ENCODE peak calls at places on chromosomes 7 and 10, in six cellular contexts. One of them, this sample, is unnamed.

GRCh38 chr10:46544989-46545791 is 11.3 kb downstream of the GPRIN2 start:
- DNase-seq in fibroblast of lung: no peak
- DNase-seq in osteocyte: peak
- DNase-seq in body of pancreas: no peak
- DNase-seq in IMR-90: no peak
- DNase-seq in bronchial epithelial cell: peak
- DNase-seq in this sample: peak

GRCh38 chr7:134477954-134478353 is 19.1 kb upstream of the AKR1B1 start:
- DNase-seq in fibroblast of lung: peak
- DNase-seq in osteocyte: no peak
- DNase-seq in body of pancreas: no peak
- DNase-seq in IMR-90: peak
- DNase-seq in bronchial epithelial cell: peak
- DNase-seq in this sample: no peak

GRCh38 chr7:137592232-137592896 is 248.8 kb upstream of the PTN start:
- DNase-seq in fibroblast of lung: peak
- DNase-seq in osteocyte: peak
- DNase-seq in body of pancreas: peak
- DNase-seq in IMR-90: peak
- DNase-seq in bronchial epithelial cell: peak
- DNase-seq in this sample: no peak

GRCh38 chr10:129951251-129951808 is 12.7 kb downstream of the EBF3 start:
- DNase-seq in fibroblast of lung: no peak
- DNase-seq in osteocyte: no peak
- DNase-seq in body of pancreas: no peak
- DNase-seq in IMR-90: no peak
- DNase-seq in bronchial epithelial cell: no peak
- DNase-seq in this sample: no peak

GRCh38 chr10:102024799-102025198 is 31.2 kb downstream of the ARMH3 start:
- DNase-seq in fibroblast of lung: no peak
- DNase-seq in osteocyte: no peak
- DNase-seq in body of pancreas: no peak
- DNase-seq in IMR-90: no peak
- DNase-seq in bronchial epithelial cell: no peak
- DNase-seq in this sample: no peak

GRCh38 chr10:96138102-96138501 is 8.0 kb downstream of the ZNF518A start:
- DNase-seq in fibroblast of lung: no peak
- DNase-seq in osteocyte: no peak
- DNase-seq in body of pancreas: no peak
- DNase-seq in IMR-90: no peak
- DNase-seq in bronchial epithelial cell: no peak
- DNase-seq in this sample: no peak

GRCh38 chr10:31134303-31134928 is 102.8 kb upstream of the ZNF438 start:
- DNase-seq in fibroblast of lung: peak
- DNase-seq in osteocyte: no peak
- DNase-seq in body of pancreas: peak
- DNase-seq in IMR-90: peak
- DNase-seq in bronchial epithelial cell: peak
- DNase-seq in this sample: peak

GRCh38 chr7:2012044-2012900 is 220.5 kb downstream of the MAD1L1 start:
- DNase-seq in fibroblast of lung: no peak
- DNase-seq in osteocyte: no peak
- DNase-seq in body of pancreas: peak
- DNase-seq in IMR-90: no peak
- DNase-seq in bronchial epithelial cell: no peak
- DNase-seq in this sample: no peak

GRCh38 chr7:146096994-146097393 is 19.6 kb upstream of the CNTNAP2 start:
- DNase-seq in fibroblast of lung: no peak
- DNase-seq in osteocyte: no peak
- DNase-seq in body of pancreas: no peak
- DNase-seq in IMR-90: no peak
- DNase-seq in bronchial epithelial cell: no peak
- DNase-seq in this sample: no peak

GRCh38 chr10:87960230-87960629 is 96.8 kb downstream of the PTEN start:
- DNase-seq in fibroblast of lung: peak
- DNase-seq in osteocyte: no peak
- DNase-seq in body of pancreas: no peak
- DNase-seq in IMR-90: peak
- DNase-seq in bronchial epithelial cell: peak
- DNase-seq in this sample: no peak

GRCh38 chr7:35797311-35797710 is 3.5 kb upstream of the SEPTIN7 start:
- DNase-seq in fibroblast of lung: no peak
- DNase-seq in osteocyte: no peak
- DNase-seq in body of pancreas: no peak
- DNase-seq in IMR-90: no peak
- DNase-seq in bronchial epithelial cell: no peak
- DNase-seq in this sample: no peak

GRCh38 chr7:80809545-80809944 is 109.3 kb downstream of the SEMA3C start:
- DNase-seq in fibroblast of lung: no peak
- DNase-seq in osteocyte: no peak
- DNase-seq in body of pancreas: no peak
- DNase-seq in IMR-90: no peak
- DNase-seq in bronchial epithelial cell: no peak
- DNase-seq in this sample: no peak

GRCh38 chr7:111094387-111094786 is 3.5 kb downstream of the LRRN3 start:
- DNase-seq in fibroblast of lung: no peak
- DNase-seq in osteocyte: no peak
- DNase-seq in body of pancreas: no peak
- DNase-seq in IMR-90: no peak
- DNase-seq in bronchial epithelial cell: no peak
- DNase-seq in this sample: no peak

GRCh38 chr7:141954334-141954733 is 7.6 kb upstream of the CLEC5A start:
- DNase-seq in fibroblast of lung: no peak
- DNase-seq in osteocyte: no peak
- DNase-seq in body of pancreas: no peak
- DNase-seq in IMR-90: no peak
- DNase-seq in bronchial epithelial cell: no peak
- DNase-seq in this sample: no peak

GRCh38 chr7:13067036-13067435 is 379.6 kb downstream of the ARL4A start:
- DNase-seq in fibroblast of lung: no peak
- DNase-seq in osteocyte: no peak
- DNase-seq in body of pancreas: no peak
- DNase-seq in IMR-90: no peak
- DNase-seq in bronchial epithelial cell: no peak
- DNase-seq in this sample: no peak

GRCh38 chr7:2371329-2371728 is 16.7 kb downstream of the EIF3B start:
- DNase-seq in fibroblast of lung: no peak
- DNase-seq in osteocyte: no peak
- DNase-seq in body of pancreas: no peak
- DNase-seq in IMR-90: no peak
- DNase-seq in bronchial epithelial cell: no peak
- DNase-seq in this sample: no peak

GRCh38 chr10:57960406-57960805 is 307.3 kb downstream of the IPMK start:
- DNase-seq in fibroblast of lung: no peak
- DNase-seq in osteocyte: no peak
- DNase-seq in body of pancreas: no peak
- DNase-seq in IMR-90: no peak
- DNase-seq in bronchial epithelial cell: no peak
- DNase-seq in this sample: no peak

GRCh38 chr7:112207106-112207592 is 654 bp downstream of the ZNF277 start:
- DNase-seq in fibroblast of lung: no peak
- DNase-seq in osteocyte: no peak
- DNase-seq in body of pancreas: no peak
- DNase-seq in IMR-90: no peak
- DNase-seq in bronchial epithelial cell: no peak
- DNase-seq in this sample: no peak

GRCh38 chr7:112206238-112207105 is at the start of the genes DOCK4 and ZNF277:
- DNase-seq in fibroblast of lung: peak
- DNase-seq in osteocyte: peak
- DNase-seq in body of pancreas: peak
- DNase-seq in IMR-90: peak
- DNase-seq in bronchial epithelial cell: peak
- DNase-seq in this sample: peak

GRCh38 chr7:112204072-112204775 is 2.0 kb downstream of the DOCK4 start:
- DNase-seq in fibroblast of lung: no peak
- DNase-seq in osteocyte: no peak
- DNase-seq in body of pancreas: no peak
- DNase-seq in IMR-90: no peak
- DNase-seq in bronchial epithelial cell: no peak
- DNase-seq in this sample: no peak

GRCh38 chr7:112204776-112205347 is 1.3 kb downstream of the DOCK4 start:
- DNase-seq in fibroblast of lung: peak
- DNase-seq in osteocyte: no peak
- DNase-seq in body of pancreas: no peak
- DNase-seq in IMR-90: no peak
- DNase-seq in bronchial epithelial cell: no peak
- DNase-seq in this sample: no peak

GRCh38 chr7:112205348-112206237 is 606 bp downstream of the DOCK4 start:
- DNase-seq in fibroblast of lung: peak
- DNase-seq in osteocyte: peak
- DNase-seq in body of pancreas: peak
- DNase-seq in IMR-90: peak
- DNase-seq in bronchial epithelial cell: peak
- DNase-seq in this sample: peak
- TF ChIP-seq CTCF in fibroblast of lung: no peak
- TF ChIP-seq CTCF in osteocyte: no peak
- TF ChIP-seq CTCF in body of pancreas: no peak
- TF ChIP-seq CTCF in IMR-90: peak
- TF ChIP-seq CTCF in bronchial epithelial cell: no peak
- TF ChIP-seq CTCF in this sample: no peak

DNA sequence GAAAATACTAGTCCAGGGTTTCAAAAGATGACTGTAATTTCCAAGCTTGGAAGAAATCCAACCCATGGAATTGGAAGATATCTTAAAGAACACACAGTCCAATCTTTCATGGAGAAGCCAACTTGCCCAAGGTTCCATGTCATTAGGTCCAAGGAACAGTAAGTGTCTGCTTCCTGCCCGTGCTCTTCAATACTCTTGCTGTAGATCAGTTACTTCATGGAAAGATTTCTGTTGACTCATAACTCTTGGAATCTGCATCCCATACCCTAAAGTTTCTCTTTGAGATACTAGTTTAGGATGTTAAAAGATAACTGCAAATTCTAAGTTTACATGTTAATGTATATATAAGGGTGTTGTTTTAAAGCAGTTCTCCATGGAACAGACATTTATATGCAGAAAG is 127.9 kb upstream of the SLC13A1 start:
- DNase-seq in fibroblast of lung: no peak
- DNase-seq in osteocyte: no peak
- DNase-seq in body of pancreas: no peak
- DNase-seq in IMR-90: no peak
- DNase-seq in bronchial epithelial cell: no peak
- DNase-seq in this sample: no peak
- TF ChIP-seq CTCF in fibroblast of lung: no peak
- TF ChIP-seq CTCF in osteocyte: no peak
- TF ChIP-seq CTCF in body of pancreas: no peak
- TF ChIP-seq CTCF in IMR-90: no peak
- TF ChIP-seq CTCF in bronchial epithelial cell: no peak
- TF ChIP-seq CTCF in this sample: no peak

DNA sequence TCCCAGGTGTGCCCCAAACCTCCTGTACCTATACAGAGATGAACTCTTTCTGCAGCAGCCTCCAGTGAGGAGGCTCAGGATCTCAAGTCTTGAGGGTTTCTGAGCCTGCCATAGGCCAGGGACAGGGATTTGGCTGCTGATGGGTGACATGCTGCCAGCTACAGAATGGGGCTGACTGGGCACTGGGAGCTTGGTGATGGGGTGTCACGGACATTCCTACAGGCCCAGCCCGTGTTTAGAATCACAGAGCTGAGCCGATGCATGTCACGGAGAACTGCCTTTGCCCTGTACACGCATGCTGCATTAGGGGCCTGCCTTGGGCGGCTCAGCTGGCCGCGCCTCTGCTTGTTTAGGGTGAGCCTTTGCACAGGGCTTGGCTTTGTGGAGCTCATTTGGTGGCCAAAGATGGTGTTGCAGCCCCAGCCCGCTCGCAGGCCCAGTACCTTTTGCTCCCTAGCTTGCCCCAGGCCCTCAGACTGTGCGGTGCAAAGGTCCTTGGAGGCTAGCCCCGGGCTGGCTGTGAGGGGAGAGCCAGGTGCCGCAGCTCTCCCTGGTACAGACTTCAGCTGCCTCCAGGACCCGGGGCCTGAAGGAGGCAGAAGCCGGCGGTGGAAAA is 108.4 kb upstream of the BTBD16 start:
- DNase-seq in fibroblast of lung: peak
- DNase-seq in osteocyte: no peak
- DNase-seq in body of pancreas: no peak
- DNase-seq in IMR-90: no peak
- DNase-seq in bronchial epithelial cell: no peak
- DNase-seq in this sample: no peak
- TF ChIP-seq CTCF in fibroblast of lung: peak
- TF ChIP-seq CTCF in osteocyte: peak
- TF ChIP-seq CTCF in body of pancreas: no peak
- TF ChIP-seq CTCF in IMR-90: no peak
- TF ChIP-seq CTCF in bronchial epithelial cell: peak
- TF ChIP-seq CTCF in this sample: peak

DNA sequence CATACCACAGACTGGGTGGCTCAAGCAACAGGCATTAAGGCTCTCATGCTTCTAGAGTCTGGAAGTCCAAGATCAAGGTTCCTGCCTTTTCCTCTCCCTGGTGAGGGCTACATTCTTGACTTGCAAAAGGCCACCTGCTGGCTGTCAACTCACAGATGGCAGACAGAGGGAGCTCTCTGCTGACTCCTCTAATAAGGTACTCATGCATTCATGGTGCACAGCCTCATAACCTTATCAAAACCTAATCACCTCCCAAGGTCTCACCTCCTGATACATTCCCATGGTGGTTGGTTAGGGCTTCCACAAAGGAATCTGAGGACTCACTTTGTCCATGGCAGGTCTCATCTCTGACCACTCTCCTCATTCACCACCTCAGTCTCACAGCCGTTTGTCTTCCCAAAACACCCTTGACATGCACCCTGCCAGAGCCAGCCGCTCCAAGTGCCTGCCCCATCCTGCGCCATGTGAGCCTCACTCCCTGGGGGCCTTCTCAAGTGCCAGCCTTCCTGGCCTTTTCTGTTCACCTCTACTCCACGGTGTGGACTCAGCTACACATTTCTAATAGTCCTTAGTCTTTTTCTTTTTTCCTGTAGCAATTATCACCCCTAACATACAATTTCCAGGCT is 400.3 kb upstream of the ADARB2 start:
- DNase-seq in fibroblast of lung: peak
- DNase-seq in osteocyte: no peak
- DNase-seq in body of pancreas: no peak
- DNase-seq in IMR-90: no peak
- DNase-seq in bronchial epithelial cell: peak
- DNase-seq in this sample: no peak
- TF ChIP-seq CTCF in fibroblast of lung: no peak
- TF ChIP-seq CTCF in osteocyte: peak
- TF ChIP-seq CTCF in body of pancreas: no peak
- TF ChIP-seq CTCF in IMR-90: no peak
- TF ChIP-seq CTCF in bronchial epithelial cell: peak
- TF ChIP-seq CTCF in this sample: peak